ENCODE peak calls at places on chromosomes 2 and 18, in four cellular contexts. R is CD4-positive, alpha-beta T cell; I is sigmoid colon; Z is NT2/D1. Y is an unnamed sample.
A peak's percentile ranks its signal among the peaks of the same experiment; 100 is the strongest.

GRCh38 chr2:71856709-71857525 is 290.7 kb downstream of the CYP26B1 start:
- DNase-seq in R (no peak), I (no peak), Z (no peak), Y (no peak)

GRCh38 chr2:95007822-95008221 is 17.7 kb upstream of the MAL start:
- DNase-seq in R (no peak), I (peak; percentile 80), Z (no peak), Y (no peak)

GRCh38 chr18:52228158-52228557 is 111.8 kb upstream of the DCC start:
- DNase-seq in R (no peak), I (no peak), Z (peak; percentile 16), Y (peak; percentile 9)

GRCh38 chr18:77106331-77106730 is 26.3 kb downstream of the MBP start:
- DNase-seq in R (peak; percentile 87), I (no peak), Z (no peak), Y (no peak)

GRCh38 chr18:7601249-7601620 is 34.1 kb downstream of the PTPRM start:
- DNase-seq in R (no peak), I (no peak), Z (no peak), Y (no peak)

GRCh38 chr2:107108556-107108955 is 222.6 kb upstream of the ST6GAL2 start:
- DNase-seq in R (no peak), I (no peak), Z (no peak), Y (no peak)

GRCh38 chr2:88657131-88657530 is 29.9 kb upstream of the EIF2AK3 start:
- DNase-seq in R (no peak), I (no peak), Z (no peak), Y (no peak)

GRCh38 chr2:74502720-74503505 is 3.5 kb upstream of the LBX2 start:
- DNase-seq in R (no peak), I (peak; percentile 94), Z (no peak), Y (no peak)

GRCh38 chr2:239146011-239146641 is 254.7 kb downstream of the HDAC4 start:
- DNase-seq in R (no peak), I (peak; percentile 65), Z (no peak), Y (no peak)

GRCh38 chr2:238861766-238862315 is 14.0 kb downstream of the TWIST2 start:
- DNase-seq in R (no peak), I (no peak), Z (no peak), Y (no peak)

GRCh38 chr2:121211689-121212151 is 73.3 kb downstream of the TFCP2L1 start:
- DNase-seq in R (no peak), I (no peak), Z (no peak), Y (no peak)

GRCh38 chr18:56652802-56653201 is 1.6 kb downstream of the WDR7 start:
- DNase-seq in R (no peak), I (no peak), Z (no peak), Y (no peak)

GRCh38 chr2:121209014-121209610 is 75.9 kb downstream of the TFCP2L1 start:
- DNase-seq in R (no peak), I (no peak), Z (no peak), Y (no peak)

GRCh38 chr2:80392446-80392845 is 87.9 kb upstream of the LRRTM1 start:
- DNase-seq in R (no peak), I (no peak), Z (no peak), Y (no peak)

GRCh38 chr2:96701636-96702035 is 38.2 kb downstream of the LMAN2L start:
- DNase-seq in R (no peak), I (peak; percentile 30), Z (no peak), Y (no peak)

GRCh38 chr2:122794100-122794499 is 1038.6 kb downstream of the TSN start:
- DNase-seq in R (no peak), I (no peak), Z (no peak), Y (no peak)
- H3K9me3 ChIP-seq in R (peaks cover 5% of the 10 kb centered on the region), I (no peaks in the 10 kb centered on the region), Z (no peaks in the 10 kb centered on the region), Y (no peaks in the 10 kb centered on the region)

DNA sequence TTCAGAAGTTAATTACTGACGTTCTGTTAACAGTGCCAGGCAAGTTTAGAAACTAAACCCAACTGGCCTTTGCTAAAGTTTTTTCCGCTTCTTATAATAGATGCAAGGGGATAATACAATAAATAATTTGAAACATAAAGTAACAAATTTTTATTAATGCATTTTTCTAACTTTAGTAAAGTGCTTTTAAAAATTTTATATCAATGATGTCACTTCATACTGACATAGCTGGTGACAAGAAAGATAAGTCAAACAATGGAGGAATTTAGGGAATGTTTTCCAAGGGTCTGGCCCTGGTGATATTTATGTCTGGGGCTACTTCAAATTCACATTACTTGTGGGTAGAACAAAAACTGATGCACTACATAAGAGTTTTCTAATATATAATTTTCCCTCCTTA is 61.2 kb upstream of the CBLN2 start:
- DNase-seq in R (no peak), I (no peak), Z (no peak), Y (no peak)
- H3K9me3 ChIP-seq in R (no peaks in the 10 kb centered on the region), I (no peaks in the 10 kb centered on the region), Z (no peaks in the 10 kb centered on the region), Y (no peaks in the 10 kb centered on the region)

GRCh38 chr2:4174796-4175195 is 471.4 kb downstream of the DCDC2C start:
- DNase-seq in R (no peak), I (no peak), Z (no peak), Y (no peak)
- H3K9me3 ChIP-seq in R (peaks cover 27% of the 10 kb centered on the region), I (peaks cover 30% of the 10 kb centered on the region), Z (peaks cover 45% of the 10 kb centered on the region), Y (peaks cover 7% of the 10 kb centered on the region)

DNA sequence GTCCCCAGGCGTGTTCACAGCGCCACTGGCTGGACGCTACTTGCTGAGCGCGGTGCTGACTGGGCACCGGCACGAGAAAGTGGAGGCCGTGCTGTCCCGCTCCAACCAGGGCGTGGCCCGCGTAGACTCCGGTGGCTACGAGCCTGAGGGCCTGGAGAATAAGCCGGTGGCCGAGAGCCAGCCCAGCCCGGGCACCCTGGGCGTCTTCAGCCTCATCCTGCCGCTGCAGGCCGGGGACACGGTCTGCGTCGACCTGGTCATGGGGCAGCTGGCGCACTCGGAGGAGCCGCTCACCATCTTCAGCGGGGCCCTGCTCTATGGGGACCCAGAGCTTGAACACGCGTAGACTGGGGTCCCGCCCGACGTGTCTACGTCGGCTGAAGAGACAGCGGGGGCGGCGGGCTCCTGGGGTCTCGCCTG is 892 bp upstream of the KHK start:
- DNase-seq in R (no peak), I (peak; percentile 94), Z (peak; percentile 43), Y (no peak)
- H3K9me3 ChIP-seq in R (no peaks in the 10 kb centered on the region), I (no peaks in the 10 kb centered on the region), Z (no peaks in the 10 kb centered on the region), Y (no peaks in the 10 kb centered on the region)

GRCh38 chr18:4960578-4960977 is 236.5 kb downstream of the AKAIN1 start:
- DNase-seq in R (no peak), I (no peak), Z (no peak), Y (no peak)
- H3K9me3 ChIP-seq in R (no peaks in the 10 kb centered on the region), I (peaks cover 4% of the 10 kb centered on the region), Z (no peaks in the 10 kb centered on the region), Y (no peaks in the 10 kb centered on the region)

GRCh38 chr2:242046184-242046826 is 176.8 kb downstream of the RTP5 start:
- DNase-seq in R (no peak), I (peak; percentile 12), Z (no peak), Y (no peak)

GRCh38 chr2:242041816-242042215 is 172.3 kb downstream of the RTP5 start:
- DNase-seq in R (no peak), I (peak; percentile 18), Z (no peak), Y (no peak)

GRCh38 chr2:242044206-242044590 is 174.7 kb downstream of the RTP5 start:
- DNase-seq in R (no peak), I (peak; percentile 33), Z (no peak), Y (no peak)

GRCh38 chr2:242040681-242041080 is 171.2 kb downstream of the RTP5 start:
- DNase-seq in R (no peak), I (peak; percentile 43), Z (no peak), Y (no peak)

DNA sequence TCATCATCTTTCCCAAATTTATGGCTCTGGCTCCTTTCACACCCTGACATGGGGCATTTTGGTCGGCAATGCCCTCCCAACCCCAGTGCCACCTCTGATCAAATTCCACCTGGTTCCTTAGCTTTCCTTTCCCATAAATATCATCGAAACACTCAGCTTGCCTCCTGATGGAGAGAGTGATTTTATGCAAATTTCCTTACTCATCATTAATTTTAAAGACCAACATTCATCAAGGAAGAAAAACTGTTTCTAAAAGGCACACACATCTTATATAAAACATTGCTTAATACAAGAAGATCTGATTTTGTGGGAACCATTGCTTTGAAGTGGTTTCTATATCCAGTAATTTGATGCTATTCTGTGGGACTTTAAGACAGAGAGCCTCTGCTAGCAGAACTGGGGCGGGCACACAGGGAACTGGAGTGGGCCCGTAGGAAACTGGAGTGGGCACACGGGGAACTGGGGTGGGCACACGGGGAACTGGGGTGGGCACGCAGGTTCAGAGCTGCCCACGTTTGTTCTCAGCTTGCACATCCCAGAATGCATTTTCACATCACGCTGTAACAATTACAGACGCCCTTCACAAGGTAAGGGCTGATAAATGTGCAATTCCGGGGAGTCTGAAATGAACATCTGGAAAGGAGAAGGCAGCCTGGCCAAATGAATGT is 174.1 kb downstream of the RTP5 start:
- DNase-seq in R (no peak), I (no peak), Z (no peak), Y (no peak)
- H3K9me3 ChIP-seq in R (no peaks in the 10 kb centered on the region), I (no peaks in the 10 kb centered on the region), Z (peaks cover 37% of the 10 kb centered on the region), Y (no peaks in the 10 kb centered on the region)

GRCh38 chr18:35334183-35334582 is 10.0 kb downstream of the ZNF24 start:
- DNase-seq in R (no peak), I (no peak), Z (no peak), Y (no peak)
- H3K9me3 ChIP-seq in R (no peaks in the 10 kb centered on the region), I (no peaks in the 10 kb centered on the region), Z (no peaks in the 10 kb centered on the region), Y (no peaks in the 10 kb centered on the region)

GRCh38 chr18:14924226-14924625 is 176.3 kb downstream of the ANKRD30B start:
- DNase-seq in R (no peak), I (no peak), Z (no peak), Y (no peak)
- H3K9me3 ChIP-seq in R (no peaks in the 10 kb centered on the region), I (no peaks in the 10 kb centered on the region), Z (no peaks in the 10 kb centered on the region), Y (no peaks in the 10 kb centered on the region)

Y was measured in iPS DF 6.9.